ENCODE peak calls at places on chromosomes 7 and 10, in four cellular contexts. T, S, V and F are unnamed samples.

GRCh38 chr7:35670856-35671569 is 23.9 kb downstream of the HERPUD2 start:
- DNase-seq in S (no peak), T (no peak), V (no peak), F (no peak)

GRCh38 chr7:113209449-113210203 is 91.3 kb upstream of the SMIM30 start:
- DNase-seq in S (no peak), V (no peak), T (no peak), F (peak)

GRCh38 chr7:80318081-80318480 is 183.4 kb downstream of the GNAI1 start:
- DNase-seq in S (no peak), V (no peak), T (peak), F (no peak)

GRCh38 chr10:49153971-49154370 is 20.1 kb upstream of the FAM170B start:
- DNase-seq in S (peak), V (no peak), T (no peak), F (peak)

GRCh38 chr7:126016722-126017121 is 1087.1 kb upstream of the POT1 start:
- DNase-seq in S (peak), T (no peak), V (no peak), F (no peak)

GRCh38 chr7:774161-775109 is 47.4 kb upstream of the PRKAR1B start:
- DNase-seq in S (peak), T (peak), V (no peak), F (peak)

GRCh38 chr7:131218727-131219128 is 108.9 kb upstream of the MKLN1 start:
- DNase-seq in T (no peak), S (no peak), V (no peak), F (no peak)

GRCh38 chr7:3065724-3066143 is 22.1 kb upstream of the CARD11 start:
- DNase-seq in V (no peak), S (peak), T (peak), F (no peak)

DNA sequence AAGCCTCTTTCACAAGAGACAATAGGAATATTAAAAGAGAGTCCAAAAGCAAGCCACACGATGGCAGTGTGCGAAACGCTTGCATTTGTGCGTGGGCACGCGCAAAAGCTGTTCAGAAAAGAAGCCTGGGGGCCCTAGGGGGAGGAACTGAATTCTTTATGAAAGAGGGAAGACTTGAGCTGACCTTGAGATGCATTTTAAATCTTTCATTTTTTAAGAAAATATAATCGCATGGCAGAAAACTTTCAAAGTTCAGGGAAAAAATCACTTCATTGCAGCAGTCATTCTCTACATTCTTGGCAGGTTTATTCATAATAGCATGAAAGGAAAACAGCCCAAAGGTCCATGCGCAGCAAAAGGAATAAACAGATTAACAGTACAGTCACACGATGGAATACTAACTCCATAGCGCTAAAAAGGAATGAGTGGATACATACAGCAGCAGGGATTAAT is 206.5 kb upstream of the PRKCQ start:
- DNase-seq in S (peak), V (no peak), T (no peak), F (peak)
- TF ChIP-seq CTCF in S (peak), V (peak), T (peak), F (peak)

DNA sequence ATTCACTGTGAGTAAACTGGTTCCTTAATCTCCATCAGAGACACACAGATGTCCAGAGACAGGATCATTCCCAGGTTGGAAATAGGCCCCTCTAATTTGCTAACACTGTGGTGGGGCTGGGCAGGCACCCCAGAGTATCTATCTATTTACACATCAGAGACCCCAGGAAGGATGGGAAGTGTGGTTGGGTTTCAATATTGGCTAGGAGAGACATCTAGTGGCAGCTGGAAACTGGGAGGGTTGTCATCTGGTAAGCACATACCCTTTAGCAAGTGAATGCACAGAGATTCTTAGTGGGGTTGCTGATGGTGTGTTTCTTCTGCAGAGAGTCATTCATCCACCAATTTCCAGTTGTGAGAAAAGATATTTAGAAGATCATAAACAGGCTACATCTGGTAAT is 36.0 kb upstream of the NRG3 start:
- DNase-seq in V (no peak), T (peak), S (no peak), F (no peak)
- TF ChIP-seq CTCF in V (no peak), T (peak), S (no peak), F (no peak)

GRCh38 chr10:97539523-97540200 is 32.9 kb upstream of the ANKRD2 start:
- DNase-seq in V (peak), S (peak), T (peak), F (peak)

GRCh38 chr10:97538839-97539238 is 33.7 kb upstream of the ANKRD2 start:
- DNase-seq in T (no peak), V (no peak), S (no peak), F (no peak)

GRCh38 chr10:97542169-97543024 is 30.2 kb upstream of the ANKRD2 start:
- DNase-seq in S (peak), V (peak), T (peak), F (peak)

GRCh38 chr10:97543025-97543546 is 29.5 kb upstream of the ANKRD2 start:
- DNase-seq in S (peak), V (peak), T (no peak), F (peak)

GRCh38 chr10:97540669-97541500 is 31.7 kb upstream of the ANKRD2 start:
- DNase-seq in V (no peak), S (peak), T (peak), F (no peak)
- TF ChIP-seq CTCF in V (no peak), S (no peak), T (peak), F (peak)

GRCh38 chr7:151461096-151461941 is 21.4 kb upstream of the CRYGN start:
- DNase-seq in V (no peak), S (no peak), T (no peak), F (peak)

GRCh38 chr7:151460474-151460855 is 20.5 kb upstream of the CRYGN start:
- DNase-seq in S (no peak), T (no peak), V (no peak), F (peak)

GRCh38 chr7:151457534-151457933 is 17.6 kb upstream of the CRYGN start:
- DNase-seq in T (no peak), V (no peak), S (no peak), F (no peak)

GRCh38 chr7:151461942-151462230 is 21.9 kb upstream of the CRYGN start:
- DNase-seq in T (no peak), S (no peak), V (no peak), F (no peak)

DNA sequence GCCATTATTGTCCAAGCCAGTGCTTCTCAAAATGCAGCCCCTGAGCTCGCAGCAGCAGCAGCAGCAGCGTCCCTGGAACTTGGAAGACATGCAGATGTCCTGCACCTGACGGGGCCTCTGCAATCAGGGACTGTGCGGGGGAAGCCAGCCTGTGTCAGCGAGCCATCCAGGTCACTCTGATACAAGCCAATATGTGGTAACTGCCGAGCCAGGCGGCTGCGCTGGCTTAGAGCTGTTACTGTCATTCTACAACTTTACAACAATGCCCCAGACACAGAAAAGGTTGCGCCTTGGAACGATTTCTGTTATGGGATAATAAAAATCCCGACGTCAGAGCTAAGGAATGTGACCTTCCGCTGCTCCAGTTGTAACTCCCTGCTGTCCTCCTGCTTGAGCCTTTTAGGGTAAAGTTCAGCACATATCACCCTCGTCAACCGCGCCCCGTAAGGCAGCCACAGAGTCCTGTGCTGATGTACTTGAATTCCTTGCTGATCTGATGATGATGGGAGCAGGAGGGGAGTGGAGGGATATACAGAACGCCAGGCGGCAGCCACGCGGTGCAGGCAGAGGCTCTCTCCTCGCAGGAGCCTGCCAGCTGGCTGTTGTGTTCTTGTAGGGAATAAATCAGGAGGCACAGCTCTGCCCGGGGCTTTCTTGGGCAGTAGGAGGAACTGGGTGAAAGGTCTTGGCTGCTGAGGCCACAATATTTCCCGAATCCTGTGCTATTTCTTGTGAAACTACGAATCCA is 20.0 kb upstream of the CRYGN start:
- DNase-seq in S (peak), V (peak), T (peak), F (peak)
- TF ChIP-seq CTCF in S (peak), V (peak), T (no peak), F (peak)

GRCh38 chr7:151223728-151224127 is 3.3 kb downstream of the ABCF2 start:
- DNase-seq in S (no peak), T (no peak), V (no peak), F (no peak)
- TF ChIP-seq CTCF in S (no peak), T (peak), V (no peak), F (no peak)

GRCh38 chr10:131155218-131155902 is 156.2 kb downstream of the TCERG1L start:
- DNase-seq in S (no peak), V (no peak), T (no peak), F (no peak)
- TF ChIP-seq CTCF in S (no peak), V (no peak), T (no peak), F (no peak)

DNA sequence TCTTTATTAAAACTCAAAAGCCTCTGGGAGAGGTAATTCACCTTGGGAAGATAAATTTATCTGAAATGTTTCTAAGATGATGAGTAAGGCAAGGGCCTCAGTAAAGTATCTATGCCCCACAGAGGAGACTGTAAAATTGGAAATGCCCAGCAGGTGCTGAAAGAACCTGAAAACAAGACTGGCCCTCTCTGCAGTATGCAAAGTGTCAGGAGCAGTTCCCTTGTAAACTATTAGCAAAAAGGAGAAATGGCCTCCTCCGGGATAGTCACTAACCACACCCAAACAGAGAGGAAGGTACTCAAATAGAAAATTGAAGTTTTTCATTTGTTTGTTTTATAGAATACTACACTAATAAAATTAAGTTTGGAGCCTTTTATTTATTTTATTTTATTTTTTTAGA is 81.2 kb downstream of the FZD1 start:
- DNase-seq in S (no peak), V (no peak), T (no peak), F (no peak)
- TF ChIP-seq CTCF in S (no peak), V (no peak), T (no peak), F (no peak)

GRCh38 chr7:100475549-100475948 is 3.5 kb downstream of the TSC22D4 start:
- DNase-seq in T (no peak), S (no peak), V (no peak), F (no peak)

GRCh38 chr7:100478966-100479660 is at the start of gene TSC22D4:
- DNase-seq in V (peak), S (peak), T (peak), F (peak)

GRCh38 chr7:100477871-100478248 is 1.2 kb downstream of the TSC22D4 start:
- DNase-seq in S (no peak), T (no peak), V (no peak), F (no peak)

GRCh38 chr7:100476903-100477870 is 1.8 kb downstream of the TSC22D4 start:
- DNase-seq in S (no peak), V (no peak), T (peak), F (no peak)

GRCh38 chr7:100476108-100476780 is 2.8 kb downstream of the TSC22D4 start:
- DNase-seq in S (no peak), V (no peak), T (no peak), F (no peak)
- TF ChIP-seq CTCF in S (no peak), V (no peak), T (no peak), F (no peak)